ENCODE peak calls at places on chromosome 3, in six cellular contexts. One of them, this sample, is unnamed. For H3K27me3 and H3K36me3, the result is how much of the 10 kb centered on the place peaks cover.

GRCh38 chr3:151093148-151093547 is 7.7 kb downstream of the MED12L start:
- DNase-seq in upper lobe of left lung: no peak
- DNase-seq in K562: no peak
- DNase-seq in GM06990: no peak
- DNase-seq in lower lobe of right lung: no peak
- DNase-seq in cardiac muscle cell: no peak
- DNase-seq in this sample: no peak

GRCh38 chr3:112635674-112636073 is 5.3 kb downstream of the CCDC80 start:
- DNase-seq in upper lobe of left lung: no peak
- DNase-seq in K562: no peak
- DNase-seq in GM06990: no peak
- DNase-seq in lower lobe of right lung: no peak
- DNase-seq in cardiac muscle cell: peak
- DNase-seq in this sample: peak

GRCh38 chr3:56837196-56837955 is 35.6 kb upstream of the ARHGEF3 start:
- DNase-seq in upper lobe of left lung: no peak
- DNase-seq in K562: no peak
- DNase-seq in GM06990: peak
- DNase-seq in lower lobe of right lung: no peak
- DNase-seq in cardiac muscle cell: no peak
- DNase-seq in this sample: no peak

GRCh38 chr3:126396536-126396935 is 1.8 kb downstream of the CFAP100 start:
- DNase-seq in upper lobe of left lung: no peak
- DNase-seq in K562: no peak
- DNase-seq in GM06990: no peak
- DNase-seq in lower lobe of right lung: no peak
- DNase-seq in cardiac muscle cell: no peak
- DNase-seq in this sample: no peak

GRCh38 chr3:21901504-21901903 is 150.5 kb upstream of the ZNF385D start:
- DNase-seq in upper lobe of left lung: no peak
- DNase-seq in K562: no peak
- DNase-seq in GM06990: no peak
- DNase-seq in lower lobe of right lung: no peak
- DNase-seq in cardiac muscle cell: no peak
- DNase-seq in this sample: no peak

GRCh38 chr3:128188958-128189357 is 35.7 kb downstream of the EEFSEC start:
- DNase-seq in upper lobe of left lung: no peak
- DNase-seq in K562: no peak
- DNase-seq in GM06990: no peak
- DNase-seq in lower lobe of right lung: no peak
- DNase-seq in cardiac muscle cell: no peak
- DNase-seq in this sample: no peak

GRCh38 chr3:173465112-173465511 is 67.6 kb downstream of the NLGN1 start:
- DNase-seq in upper lobe of left lung: no peak
- DNase-seq in K562: no peak
- DNase-seq in GM06990: no peak
- DNase-seq in lower lobe of right lung: no peak
- DNase-seq in cardiac muscle cell: no peak
- DNase-seq in this sample: peak

GRCh38 chr3:180408654-180409053 is 193.3 kb upstream of the TTC14 start:
- DNase-seq in upper lobe of left lung: no peak
- DNase-seq in K562: no peak
- DNase-seq in GM06990: no peak
- DNase-seq in lower lobe of right lung: no peak
- DNase-seq in cardiac muscle cell: no peak
- DNase-seq in this sample: no peak

GRCh38 chr3:23704316-23704715 is 101.4 kb upstream of the UBE2E1 start:
- DNase-seq in upper lobe of left lung: no peak
- DNase-seq in K562: no peak
- DNase-seq in GM06990: no peak
- DNase-seq in lower lobe of right lung: no peak
- DNase-seq in cardiac muscle cell: no peak
- DNase-seq in this sample: no peak

GRCh38 chr3:166390303-166390702 is 553.1 kb upstream of the BCHE start:
- DNase-seq in upper lobe of left lung: no peak
- DNase-seq in K562: no peak
- DNase-seq in GM06990: no peak
- DNase-seq in lower lobe of right lung: no peak
- DNase-seq in cardiac muscle cell: no peak
- DNase-seq in this sample: no peak

GRCh38 chr3:120017692-120018091 is 76.6 kb downstream of the GSK3B start:
- DNase-seq in upper lobe of left lung: no peak
- DNase-seq in K562: no peak
- DNase-seq in GM06990: no peak
- DNase-seq in lower lobe of right lung: no peak
- DNase-seq in cardiac muscle cell: no peak
- DNase-seq in this sample: no peak

GRCh38 chr3:112358311-112358780 is 25.4 kb downstream of the CD200 start:
- DNase-seq in upper lobe of left lung: no peak
- DNase-seq in K562: no peak
- DNase-seq in GM06990: no peak
- DNase-seq in lower lobe of right lung: no peak
- DNase-seq in cardiac muscle cell: no peak
- DNase-seq in this sample: no peak

GRCh38 chr3:190019020-190019419 is 101.7 kb downstream of the P3H2 start:
- DNase-seq in upper lobe of left lung: no peak
- DNase-seq in K562: no peak
- DNase-seq in GM06990: no peak
- DNase-seq in lower lobe of right lung: no peak
- DNase-seq in cardiac muscle cell: peak
- DNase-seq in this sample: no peak

GRCh38 chr3:190016966-190017365 is 103.7 kb downstream of the P3H2 start:
- DNase-seq in upper lobe of left lung: no peak
- DNase-seq in K562: no peak
- DNase-seq in GM06990: no peak
- DNase-seq in lower lobe of right lung: no peak
- DNase-seq in cardiac muscle cell: no peak
- DNase-seq in this sample: no peak

GRCh38 chr3:190018460-190018859 is 102.2 kb downstream of the P3H2 start:
- DNase-seq in upper lobe of left lung: no peak
- DNase-seq in K562: no peak
- DNase-seq in GM06990: no peak
- DNase-seq in lower lobe of right lung: no peak
- DNase-seq in cardiac muscle cell: no peak
- DNase-seq in this sample: no peak

GRCh38 chr3:190019840-190020239 is 100.9 kb downstream of the P3H2 start:
- DNase-seq in upper lobe of left lung: no peak
- DNase-seq in K562: no peak
- DNase-seq in GM06990: no peak
- DNase-seq in lower lobe of right lung: no peak
- DNase-seq in cardiac muscle cell: no peak
- DNase-seq in this sample: no peak

GRCh38 chr3:190017575-190018288 is 103.0 kb downstream of the P3H2 start:
- DNase-seq in upper lobe of left lung: no peak
- DNase-seq in K562: no peak
- DNase-seq in GM06990: peak
- DNase-seq in lower lobe of right lung: no peak
- DNase-seq in cardiac muscle cell: peak
- DNase-seq in this sample: peak
- TF ChIP-seq CTCF in upper lobe of left lung: no peak
- TF ChIP-seq CTCF in K562: no peak
- TF ChIP-seq CTCF in GM06990: peak
- TF ChIP-seq CTCF in lower lobe of right lung: peak
- TF ChIP-seq CTCF in cardiac muscle cell: peak
- TF ChIP-seq CTCF in this sample: peak

DNA sequence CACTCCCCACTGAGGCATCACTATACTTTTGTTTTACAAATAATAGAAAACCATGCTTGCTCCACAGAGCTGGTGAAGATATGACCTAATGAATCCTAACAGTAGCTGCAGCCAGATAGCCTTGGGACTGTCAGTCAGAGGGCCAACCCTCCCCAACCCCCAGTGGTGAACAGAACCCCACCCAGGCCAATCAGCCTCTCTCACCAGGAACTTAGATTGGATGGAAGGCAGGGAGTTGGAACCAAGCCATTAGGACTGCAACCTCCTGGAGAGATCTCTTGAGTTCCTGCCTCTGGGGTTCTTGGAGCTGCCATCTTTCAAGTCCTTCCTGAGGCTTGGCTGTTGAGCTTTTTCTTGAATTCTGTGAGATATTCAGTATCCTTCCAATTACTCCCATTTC is 3.0 kb upstream of the MRPS22 start:
- DNase-seq in upper lobe of left lung: no peak
- DNase-seq in K562: peak
- DNase-seq in GM06990: no peak
- DNase-seq in lower lobe of right lung: no peak
- DNase-seq in cardiac muscle cell: no peak
- DNase-seq in this sample: no peak
- H3K27me3 ChIP-seq in upper lobe of left lung: under half
- H3K27me3 ChIP-seq in K562: under half
- H3K27me3 ChIP-seq in GM06990: under half
- H3K27me3 ChIP-seq in lower lobe of right lung: under half
- H3K27me3 ChIP-seq in cardiac muscle cell: half or more
- H3K27me3 ChIP-seq in this sample: under half

GRCh38 chr3:195692781-195693427 is 27.9 kb upstream of the MUC20 start:
- DNase-seq in upper lobe of left lung: no peak
- DNase-seq in K562: no peak
- DNase-seq in GM06990: no peak
- DNase-seq in lower lobe of right lung: no peak
- DNase-seq in cardiac muscle cell: no peak
- DNase-seq in this sample: no peak

GRCh38 chr3:195696632-195697278 is 24.0 kb upstream of the MUC20 start:
- DNase-seq in upper lobe of left lung: no peak
- DNase-seq in K562: peak
- DNase-seq in GM06990: no peak
- DNase-seq in lower lobe of right lung: no peak
- DNase-seq in cardiac muscle cell: no peak
- DNase-seq in this sample: no peak

GRCh38 chr3:195693428-195694216 is 27.2 kb upstream of the MUC20 start:
- DNase-seq in upper lobe of left lung: no peak
- DNase-seq in K562: no peak
- DNase-seq in GM06990: no peak
- DNase-seq in lower lobe of right lung: no peak
- DNase-seq in cardiac muscle cell: no peak
- DNase-seq in this sample: no peak

GRCh38 chr3:195690951-195691350 is 29.8 kb upstream of the MUC20 start:
- DNase-seq in upper lobe of left lung: no peak
- DNase-seq in K562: no peak
- DNase-seq in GM06990: no peak
- DNase-seq in lower lobe of right lung: no peak
- DNase-seq in cardiac muscle cell: no peak
- DNase-seq in this sample: no peak

GRCh38 chr3:195692361-195692700 is 28.4 kb upstream of the MUC20 start:
- DNase-seq in upper lobe of left lung: no peak
- DNase-seq in K562: no peak
- DNase-seq in GM06990: no peak
- DNase-seq in lower lobe of right lung: no peak
- DNase-seq in cardiac muscle cell: no peak
- DNase-seq in this sample: no peak
- H3K36me3 ChIP-seq in upper lobe of left lung: under half
- H3K36me3 ChIP-seq in K562: half or more
- H3K36me3 ChIP-seq in GM06990: under half
- H3K36me3 ChIP-seq in lower lobe of right lung: half or more
- H3K36me3 ChIP-seq in cardiac muscle cell: under half
- H3K36me3 ChIP-seq in this sample: under half

GRCh38 chr3:123724306-123724705 is 139.5 kb upstream of the HACD2 start:
- DNase-seq in upper lobe of left lung: no peak
- DNase-seq in K562: peak
- DNase-seq in GM06990: no peak
- DNase-seq in lower lobe of right lung: no peak
- DNase-seq in cardiac muscle cell: no peak
- DNase-seq in this sample: no peak
- TF ChIP-seq CTCF in upper lobe of left lung: no peak
- TF ChIP-seq CTCF in K562: peak
- TF ChIP-seq CTCF in GM06990: no peak
- TF ChIP-seq CTCF in lower lobe of right lung: no peak
- TF ChIP-seq CTCF in cardiac muscle cell: peak
- TF ChIP-seq CTCF in this sample: peak

This sample was measured in BJ.